ENCODE peak calls at places on chromosomes 2 and 18, in seven cellular contexts. B is HCT116, K is OCI-LY7, I is MM.1S, E is GM23338, M is PC-9, C is hepatocyte. R is an unnamed sample. For H3K9me2, the result is how much of the 10 kb centered on the place peaks cover.

GRCh38 chr2:180677928-180678327 is 302.5 kb upstream of the UBE2E3 start:
- DNase-seq in C (no peak), B (no peak), E (no peak), I (no peak), M (no peak), K (no peak), R (peak)

GRCh38 chr2:199329466-199329865 is 128.3 kb downstream of the SATB2 start:
- DNase-seq in M (no peak), C (no peak), B (no peak), K (no peak), E (no peak), I (no peak), R (no peak)

GRCh38 chr2:99622578-99622977 is 132.8 kb upstream of the REV1 start:
- DNase-seq in E (no peak), K (no peak), M (no peak), B (no peak), C (no peak), I (no peak), R (no peak)

GRCh38 chr2:159194241-159194640 is 92.3 kb downstream of the WDSUB1 start:
- DNase-seq in E (no peak), C (no peak), K (no peak), B (no peak), M (no peak), I (no peak), R (no peak)

GRCh38 chr2:11744631-11745394 is 1.6 kb upstream of the LPIN1 start:
- DNase-seq in C (peak), K (peak), I (peak), B (peak), E (peak), M (peak), R (peak)

GRCh38 chr18:59950215-59950944 is 50.6 kb downstream of the PMAIP1 start:
- DNase-seq in K (no peak), C (no peak), M (no peak), E (no peak), B (no peak), I (peak), R (peak)

GRCh38 chr18:67517224-67517765 is 775 bp upstream of the DSEL start:
- DNase-seq in E (peak), I (no peak), K (no peak), M (no peak), C (peak), B (no peak), R (no peak)

GRCh38 chr2:130828461-130828860 is 8.3 kb upstream of the ARHGEF4 start:
- DNase-seq in M (no peak), I (no peak), E (no peak), K (no peak), B (no peak), C (no peak), R (peak)

GRCh38 chr2:154697422-154698237 is 865 bp upstream of the KCNJ3 start:
- DNase-seq in M (no peak), C (peak), E (peak), K (no peak), B (no peak), I (no peak), R (no peak)

GRCh38 chr2:157725856-157726255 is 97.2 kb upstream of the ACVR1C start:
- DNase-seq in M (no peak), E (no peak), I (no peak), C (no peak), B (no peak), K (no peak), R (no peak)

GRCh38 chr18:35041752-35042379 is 653 bp downstream of the MAPRE2 start:
- DNase-seq in I (peak), M (no peak), C (no peak), B (no peak), E (no peak), K (no peak), R (no peak)

DNA sequence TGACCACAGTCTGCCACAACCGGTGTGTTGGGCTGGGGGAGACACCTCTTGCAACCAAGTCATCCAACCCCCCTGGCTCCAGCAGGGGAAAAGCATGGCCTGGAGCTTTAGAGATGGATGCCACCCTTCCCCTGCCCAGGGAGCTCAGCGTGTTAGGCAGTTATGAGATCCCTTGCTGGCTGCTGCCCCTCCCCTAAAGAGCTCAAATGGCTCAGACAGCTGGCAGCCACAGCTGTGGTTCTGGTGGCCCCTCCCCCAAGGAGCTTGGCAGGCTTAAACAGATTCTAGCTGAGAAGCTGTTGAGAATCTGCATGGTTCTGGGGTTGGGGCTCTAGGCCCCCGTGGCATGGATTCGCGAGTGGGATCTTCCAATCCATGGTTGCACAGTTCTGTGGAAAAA is 64.7 kb downstream of the TEX51 start:
- DNase-seq in M (no peak), I (no peak), C (no peak), E (no peak), K (no peak), B (no peak), R (no peak)
- H3K9me2 ChIP-seq in M (under half), I (under half), C (under half), E (under half), K (under half), B (under half), R (under half)

DNA sequence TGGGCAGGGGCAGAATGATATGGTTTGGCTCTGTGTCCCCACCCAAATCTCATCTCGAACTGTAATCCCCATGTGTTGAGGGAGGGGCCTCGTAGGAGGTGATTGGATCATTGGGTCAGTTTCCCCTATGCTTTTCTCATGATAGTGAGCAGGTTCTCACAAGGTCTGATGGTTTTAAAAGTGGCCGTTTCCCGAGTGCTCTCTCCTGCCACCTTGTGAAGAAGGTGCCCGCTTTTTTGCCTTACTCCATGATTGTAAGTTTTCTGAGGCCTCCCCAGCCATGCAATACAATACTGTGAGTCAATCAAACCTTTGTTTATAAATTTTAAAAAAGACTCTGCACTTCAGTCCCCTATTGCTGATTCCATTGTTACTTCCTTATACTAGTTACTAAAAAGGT is 82.9 kb upstream of the CDKL4 start:
- DNase-seq in C (no peak), M (no peak), K (no peak), I (no peak), B (no peak), E (peak), R (no peak)
- H3K9me2 ChIP-seq in C (under half), M (under half), K (under half), I (under half), B (under half), E (under half), R (under half)

DNA sequence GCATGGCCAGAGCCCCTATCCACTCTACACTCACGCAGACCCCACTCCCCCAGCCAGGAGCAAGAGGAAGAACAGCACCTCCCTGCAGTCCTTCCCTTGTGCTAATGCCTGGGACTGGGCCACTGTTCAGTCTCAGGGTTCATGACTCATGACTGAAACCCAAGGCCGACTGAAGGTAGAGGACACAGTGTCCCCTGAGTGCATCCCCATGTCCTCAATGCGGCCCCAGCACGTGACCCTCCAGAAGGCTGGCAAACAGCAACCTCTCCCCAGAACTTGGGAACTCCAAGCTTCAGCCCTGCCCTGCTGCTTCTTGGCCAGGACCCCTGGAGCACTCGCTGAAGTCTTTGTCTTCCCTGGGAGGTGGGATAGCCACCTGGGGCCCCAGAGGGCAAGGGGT is 6.0 kb upstream of the ADRA2B start:
- DNase-seq in M (no peak), I (no peak), C (no peak), K (no peak), E (no peak), B (no peak), R (no peak)
- H3K9me2 ChIP-seq in M (under half), I (under half), C (under half), K (under half), E (under half), B (under half), R (under half)

DNA sequence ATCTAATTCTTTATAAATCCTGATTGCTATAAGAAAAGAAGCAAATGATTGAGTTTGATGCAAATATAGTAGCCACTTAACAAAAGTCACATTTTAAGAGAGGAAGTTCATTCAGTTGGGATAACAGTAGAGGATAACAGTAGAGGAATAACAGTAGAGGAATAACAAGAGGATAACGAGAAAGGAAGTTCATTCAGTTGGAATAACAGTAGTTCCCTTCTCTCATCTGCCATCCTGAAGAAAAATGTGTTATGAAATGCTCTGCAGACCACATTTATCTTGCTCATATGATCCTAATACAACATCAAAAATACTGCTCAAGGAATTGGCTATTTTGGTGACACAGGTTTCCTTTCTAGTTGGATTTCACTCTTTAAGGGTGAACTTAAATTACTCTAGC is 105.3 kb upstream of the UNC80 start:
- DNase-seq in K (no peak), B (no peak), I (no peak), C (no peak), E (peak), M (no peak), R (no peak)
- H3K9me2 ChIP-seq in K (under half), B (under half), I (under half), C (under half), E (under half), M (under half), R (under half)

GRCh38 chr2:138841459-138841858 is 61.3 kb upstream of the NXPH2 start:
- DNase-seq in K (no peak), C (no peak), I (no peak), B (no peak), E (peak), M (no peak), R (no peak)

GRCh38 chr2:138842341-138842740 is 62.2 kb upstream of the NXPH2 start:
- DNase-seq in I (no peak), E (no peak), K (no peak), M (no peak), B (no peak), C (no peak), R (no peak)

DNA sequence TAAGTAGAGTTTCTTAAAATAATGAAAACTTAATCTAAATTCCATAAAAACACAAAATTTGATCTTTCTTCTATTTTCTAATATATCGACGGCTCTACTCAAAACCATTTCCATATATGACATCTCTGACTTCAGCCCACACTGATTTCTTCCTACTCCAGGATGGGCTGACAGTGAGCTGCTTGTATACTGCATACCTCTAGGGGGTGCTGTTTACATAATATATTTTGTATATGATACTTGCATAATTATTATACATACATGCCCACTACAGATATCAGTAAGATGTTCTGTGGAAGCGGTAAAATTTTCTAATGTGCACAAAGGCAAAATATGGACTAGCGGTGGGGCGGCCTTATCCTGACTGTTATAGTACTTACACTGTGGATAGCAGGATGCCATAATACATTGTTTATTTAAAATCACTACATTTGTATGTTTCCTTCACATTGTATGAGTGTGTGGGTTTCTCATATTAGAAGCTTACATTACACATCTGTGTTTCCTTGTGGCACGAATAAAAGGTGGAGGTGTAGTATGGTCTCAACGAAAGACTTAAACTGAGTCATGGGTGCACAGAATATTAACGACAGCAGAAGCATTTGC is 66.1 kb upstream of the NXPH2 start:
- DNase-seq in E (peak), K (peak), C (peak), I (peak), B (peak), M (no peak), R (peak)
- H3K9me2 ChIP-seq in E (under half), K (under half), C (under half), I (under half), B (under half), M (under half), R (under half)